ENCODE peak calls at places on chromosomes 1 and 21, in seven cellular contexts. One of them, this sample, is unnamed.

GRCh38 chr1:79224537-79224936 is 218.0 kb upstream of the ADGRL4 start:
- DNase-seq in HepG2: no peak
- DNase-seq in H1: no peak
- DNase-seq in K562: no peak
- DNase-seq in SK-N-SH: no peak
- DNase-seq in T47D: no peak
- DNase-seq in HCT116: no peak
- DNase-seq in this sample: no peak

GRCh38 chr1:116710326-116711060 is 43.0 kb upstream of the IGSF3 start:
- DNase-seq in SK-N-SH: no peak
- DNase-seq in HCT116: no peak
- DNase-seq in T47D: no peak
- DNase-seq in H1: no peak
- DNase-seq in K562: no peak
- DNase-seq in HepG2: no peak
- DNase-seq in this sample: no peak

GRCh38 chr1:43312212-43312623 is 11.4 kb downstream of the TIE1 start:
- DNase-seq in HepG2: no peak
- DNase-seq in SK-N-SH: no peak
- DNase-seq in H1: no peak
- DNase-seq in HCT116: no peak
- DNase-seq in T47D: no peak
- DNase-seq in K562: no peak
- DNase-seq in this sample: no peak

GRCh38 chr1:24437631-24438396 is 22.2 kb downstream of the NIPAL3 start:
- DNase-seq in SK-N-SH: no peak
- DNase-seq in K562: no peak
- DNase-seq in T47D: no peak
- DNase-seq in HCT116: no peak
- DNase-seq in H1: no peak
- DNase-seq in HepG2: no peak
- DNase-seq in this sample: no peak

GRCh38 chr21:46092811-46093667 is 4.9 kb upstream of the COL6A2 start:
- DNase-seq in H1: no peak
- DNase-seq in HepG2: no peak
- DNase-seq in K562: no peak
- DNase-seq in T47D: no peak
- DNase-seq in SK-N-SH: no peak
- DNase-seq in HCT116: no peak
- DNase-seq in this sample: no peak

GRCh38 chr1:39269791-39270342 is 65.4 kb downstream of the MACF1 start:
- DNase-seq in HCT116: no peak
- DNase-seq in H1: no peak
- DNase-seq in SK-N-SH: no peak
- DNase-seq in HepG2: peak; percentile 36
- DNase-seq in K562: peak; percentile 49
- DNase-seq in T47D: no peak
- DNase-seq in this sample: peak; percentile 92

GRCh38 chr1:3482590-3482899 is 28.1 kb downstream of the ARHGEF16 start:
- DNase-seq in K562: no peak
- DNase-seq in T47D: peak; percentile 23
- DNase-seq in SK-N-SH: no peak
- DNase-seq in HCT116: no peak
- DNase-seq in H1: no peak
- DNase-seq in HepG2: no peak
- DNase-seq in this sample: no peak

GRCh38 chr1:227939791-227940771 is 7.7 kb downstream of the WNT9A start:
- DNase-seq in HCT116: no peak
- DNase-seq in HepG2: no peak
- DNase-seq in K562: no peak
- DNase-seq in H1: no peak
- DNase-seq in T47D: no peak
- DNase-seq in SK-N-SH: no peak
- DNase-seq in this sample: no peak

GRCh38 chr1:248853023-248853422 is 5.9 kb downstream of the ZNF692 start:
- DNase-seq in H1: no peak
- DNase-seq in HCT116: no peak
- DNase-seq in HepG2: no peak
- DNase-seq in T47D: no peak
- DNase-seq in K562: no peak
- DNase-seq in SK-N-SH: no peak
- DNase-seq in this sample: no peak

GRCh38 chr1:45620588-45621500 is 3.0 kb downstream of the CCDC17 start:
- DNase-seq in SK-N-SH: no peak
- DNase-seq in T47D: no peak
- DNase-seq in HepG2: no peak
- DNase-seq in HCT116: no peak
- DNase-seq in K562: no peak
- DNase-seq in H1: no peak
- DNase-seq in this sample: no peak

GRCh38 chr1:204420039-204421004 is 8.7 kb upstream of the PPP1R15B start:
- DNase-seq in K562: peak; percentile 58
- DNase-seq in HepG2: no peak
- DNase-seq in H1: no peak
- DNase-seq in SK-N-SH: no peak
- DNase-seq in T47D: no peak
- DNase-seq in HCT116: no peak
- DNase-seq in this sample: no peak

GRCh38 chr1:42385283-42385682 is 4.7 kb downstream of the RIMKLA start:
- DNase-seq in T47D: no peak
- DNase-seq in H1: no peak
- DNase-seq in HCT116: no peak
- DNase-seq in SK-N-SH: no peak
- DNase-seq in K562: no peak
- DNase-seq in HepG2: no peak
- DNase-seq in this sample: no peak

GRCh38 chr21:25708467-25709065 is 26.1 kb downstream of the ATP5PF start:
- DNase-seq in K562: peak; percentile 58
- DNase-seq in HepG2: peak; percentile 18
- DNase-seq in HCT116: peak; percentile 26
- DNase-seq in T47D: peak; percentile 28
- DNase-seq in H1: no peak
- DNase-seq in SK-N-SH: peak; percentile 47
- DNase-seq in this sample: no peak

GRCh38 chr1:225343618-225344017 is 84.2 kb downstream of the LBR start:
- DNase-seq in T47D: no peak
- DNase-seq in HepG2: peak; percentile 28
- DNase-seq in SK-N-SH: no peak
- DNase-seq in HCT116: peak; percentile 16
- DNase-seq in K562: peak; percentile 28
- DNase-seq in H1: no peak
- DNase-seq in this sample: no peak

GRCh38 chr21:24123785-24124184 is 1483.5 kb downstream of the MRPL39 start:
- DNase-seq in H1: no peak
- DNase-seq in SK-N-SH: no peak
- DNase-seq in T47D: no peak
- DNase-seq in HCT116: no peak
- DNase-seq in HepG2: no peak
- DNase-seq in K562: no peak
- DNase-seq in this sample: no peak

GRCh38 chr1:105544475-105544874 is 1512.0 kb upstream of the PRMT6 start:
- DNase-seq in T47D: no peak
- DNase-seq in H1: no peak
- DNase-seq in SK-N-SH: no peak
- DNase-seq in K562: no peak
- DNase-seq in HCT116: no peak
- DNase-seq in HepG2: no peak
- DNase-seq in this sample: no peak

GRCh38 chr21:36032647-36033406 is 27.5 kb downstream of the SETD4 start:
- DNase-seq in HCT116: no peak
- DNase-seq in HepG2: no peak
- DNase-seq in K562: no peak
- DNase-seq in T47D: no peak
- DNase-seq in SK-N-SH: no peak
- DNase-seq in H1: no peak
- DNase-seq in this sample: no peak

GRCh38 chr21:36038701-36039497 is 21.4 kb downstream of the SETD4 start:
- DNase-seq in HepG2: no peak
- DNase-seq in T47D: no peak
- DNase-seq in H1: no peak
- DNase-seq in K562: no peak
- DNase-seq in SK-N-SH: no peak
- DNase-seq in HCT116: no peak
- DNase-seq in this sample: no peak

GRCh38 chr21:36035381-36035791 is 24.9 kb downstream of the SETD4 start:
- DNase-seq in H1: no peak
- DNase-seq in HepG2: no peak
- DNase-seq in HCT116: no peak
- DNase-seq in K562: peak; percentile 21
- DNase-seq in SK-N-SH: peak; percentile 90
- DNase-seq in T47D: no peak
- DNase-seq in this sample: no peak

GRCh38 chr21:36030581-36031189 is 29.6 kb downstream of the SETD4 start:
- DNase-seq in HCT116: no peak
- DNase-seq in K562: peak; percentile 72
- DNase-seq in SK-N-SH: no peak
- DNase-seq in H1: no peak
- DNase-seq in HepG2: no peak
- DNase-seq in T47D: no peak
- DNase-seq in this sample: no peak

GRCh38 chr21:36034211-36034913 is 26.0 kb downstream of the SETD4 start:
- DNase-seq in SK-N-SH: no peak
- DNase-seq in HepG2: no peak
- DNase-seq in K562: no peak
- DNase-seq in T47D: no peak
- DNase-seq in HCT116: no peak
- DNase-seq in H1: no peak
- DNase-seq in this sample: no peak
- TF ChIP-seq JUND in SK-N-SH: no peak
- TF ChIP-seq JUND in HepG2: no peak
- TF ChIP-seq JUND in K562: no peak
- TF ChIP-seq JUND in T47D: no peak
- TF ChIP-seq JUND in HCT116: no peak
- TF ChIP-seq JUND in H1: no peak
- TF ChIP-seq JUND in this sample: no peak

GRCh38 chr1:205983925-205984725 is 19.1 kb downstream of the RAB7B start:
- DNase-seq in SK-N-SH: peak; percentile 74
- DNase-seq in HCT116: peak; percentile 44
- DNase-seq in H1: no peak
- DNase-seq in HepG2: peak; percentile 80
- DNase-seq in T47D: peak; percentile 74
- DNase-seq in K562: peak; percentile 70
- DNase-seq in this sample: no peak
- TF ChIP-seq JUND in SK-N-SH: no peak
- TF ChIP-seq JUND in HCT116: no peak
- TF ChIP-seq JUND in H1: no peak
- TF ChIP-seq JUND in HepG2: no peak
- TF ChIP-seq JUND in T47D: no peak
- TF ChIP-seq JUND in K562: no peak
- TF ChIP-seq JUND in this sample: no peak

GRCh38 chr1:221714227-221715116 is 27.4 kb downstream of the DUSP10 start:
- DNase-seq in SK-N-SH: no peak
- DNase-seq in HCT116: no peak
- DNase-seq in T47D: no peak
- DNase-seq in HepG2: no peak
- DNase-seq in H1: no peak
- DNase-seq in K562: peak; percentile 85
- DNase-seq in this sample: no peak
- TF ChIP-seq JUND in SK-N-SH: no peak
- TF ChIP-seq JUND in HCT116: no peak
- TF ChIP-seq JUND in T47D: no peak
- TF ChIP-seq JUND in HepG2: no peak
- TF ChIP-seq JUND in H1: no peak
- TF ChIP-seq JUND in K562: no peak
- TF ChIP-seq JUND in this sample: no peak

GRCh38 chr1:169102567-169102966 is 3.9 kb upstream of the ATP1B1 start:
- DNase-seq in K562: no peak
- DNase-seq in HCT116: no peak
- DNase-seq in T47D: no peak
- DNase-seq in H1: no peak
- DNase-seq in SK-N-SH: no peak
- DNase-seq in HepG2: peak; percentile 89
- DNase-seq in this sample: no peak

GRCh38 chr1:169098380-169098779 is 8.1 kb upstream of the ATP1B1 start:
- DNase-seq in HepG2: no peak
- DNase-seq in HCT116: no peak
- DNase-seq in H1: no peak
- DNase-seq in K562: no peak
- DNase-seq in SK-N-SH: no peak
- DNase-seq in T47D: no peak
- DNase-seq in this sample: no peak

GRCh38 chr1:169100883-169101214 is 5.6 kb upstream of the ATP1B1 start:
- DNase-seq in HepG2: no peak
- DNase-seq in T47D: no peak
- DNase-seq in HCT116: no peak
- DNase-seq in K562: no peak
- DNase-seq in H1: no peak
- DNase-seq in SK-N-SH: no peak
- DNase-seq in this sample: no peak

GRCh38 chr1:169099561-169099960 is 6.9 kb upstream of the ATP1B1 start:
- DNase-seq in SK-N-SH: no peak
- DNase-seq in HepG2: no peak
- DNase-seq in H1: no peak
- DNase-seq in K562: no peak
- DNase-seq in HCT116: no peak
- DNase-seq in T47D: no peak
- DNase-seq in this sample: no peak

DNA sequence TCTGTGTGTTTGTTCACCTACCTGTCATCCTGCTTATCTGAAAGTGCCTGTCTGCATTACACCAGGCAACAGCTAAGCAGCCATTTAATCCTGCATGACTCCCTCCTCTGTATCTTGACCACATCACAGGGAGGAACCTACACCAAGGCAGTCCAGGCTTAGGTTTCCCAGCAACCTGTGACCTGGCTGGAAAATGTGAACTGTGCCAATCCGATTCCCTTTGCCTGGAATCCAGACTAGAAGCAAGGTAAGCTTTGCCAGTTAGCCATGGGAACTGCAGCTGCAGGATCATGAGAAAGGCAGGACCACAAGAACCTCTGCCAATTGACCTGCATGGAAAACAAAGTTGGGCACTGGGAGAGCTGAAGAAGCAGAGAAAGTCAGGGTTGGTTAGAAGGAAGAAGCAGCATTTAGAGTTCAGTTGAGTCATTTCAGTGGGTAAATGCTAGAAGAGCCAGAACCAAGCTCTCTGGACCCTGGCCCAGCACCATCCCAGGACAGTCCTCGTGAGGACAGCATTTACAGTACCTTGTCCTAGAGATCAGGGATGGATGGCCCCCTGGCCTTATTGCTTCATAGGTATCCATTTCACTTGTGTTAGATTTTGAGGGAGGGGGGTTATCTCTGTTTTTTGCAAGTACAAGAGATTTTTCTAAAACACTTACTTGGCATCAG is 6.1 kb upstream of the ATP1B1 start:
- DNase-seq in HCT116: no peak
- DNase-seq in K562: no peak
- DNase-seq in HepG2: no peak
- DNase-seq in T47D: no peak
- DNase-seq in SK-N-SH: no peak
- DNase-seq in H1: no peak
- DNase-seq in this sample: no peak
- TF ChIP-seq JUND in HCT116: no peak
- TF ChIP-seq JUND in K562: no peak
- TF ChIP-seq JUND in HepG2: no peak
- TF ChIP-seq JUND in T47D: no peak
- TF ChIP-seq JUND in SK-N-SH: no peak
- TF ChIP-seq JUND in H1: no peak
- TF ChIP-seq JUND in this sample: no peak

This sample was measured in GM12878.